ENCODE peak calls at places on chromosomes 3 and 15, in four cellular contexts. One of them, this sample, is unnamed.

GRCh38 chr3:15305366-15305844 is 27.0 kb downstream of the SH3BP5 start:
- DNase-seq in stimulated activated CD8-positive, alpha-beta memory T cell treated with anti-CD3 and anti-CD28 coated beads, Interleukin-15, amount 100 ng/mL, for 24 hours: no peak
- DNase-seq in activated T-cell treated with anti-CD3 and anti-CD28 coated beads, Interleukin-2, amount 50 U/mL, for 48 hours: no peak
- DNase-seq in T-cell: no peak
- DNase-seq in this sample: no peak

GRCh38 chr3:112789787-112790186 is 56.9 kb downstream of the CD200R1L start:
- DNase-seq in stimulated activated CD8-positive, alpha-beta memory T cell treated with anti-CD3 and anti-CD28 coated beads, Interleukin-15, amount 100 ng/mL, for 24 hours: no peak
- DNase-seq in activated T-cell treated with anti-CD3 and anti-CD28 coated beads, Interleukin-2, amount 50 U/mL, for 48 hours: no peak
- DNase-seq in T-cell: no peak
- DNase-seq in this sample: no peak

GRCh38 chr3:46276497-46277099 is 34.3 kb downstream of the CCR3 start:
- DNase-seq in stimulated activated CD8-positive, alpha-beta memory T cell treated with anti-CD3 and anti-CD28 coated beads, Interleukin-15, amount 100 ng/mL, for 24 hours: peak; percentile 49
- DNase-seq in activated T-cell treated with anti-CD3 and anti-CD28 coated beads, Interleukin-2, amount 50 U/mL, for 48 hours: peak; percentile 89
- DNase-seq in T-cell: peak; percentile 58
- DNase-seq in this sample: peak; percentile 68

GRCh38 chr15:50906954-50907865 is 1.3 kb upstream of the AP4E1 start:
- DNase-seq in stimulated activated CD8-positive, alpha-beta memory T cell treated with anti-CD3 and anti-CD28 coated beads, Interleukin-15, amount 100 ng/mL, for 24 hours: peak; percentile 31
- DNase-seq in activated T-cell treated with anti-CD3 and anti-CD28 coated beads, Interleukin-2, amount 50 U/mL, for 48 hours: peak; percentile 82
- DNase-seq in T-cell: peak; percentile 83
- DNase-seq in this sample: peak; percentile 76

GRCh38 chr15:29934251-29934650 is 112.0 kb upstream of the TJP1 start:
- DNase-seq in stimulated activated CD8-positive, alpha-beta memory T cell treated with anti-CD3 and anti-CD28 coated beads, Interleukin-15, amount 100 ng/mL, for 24 hours: no peak
- DNase-seq in activated T-cell treated with anti-CD3 and anti-CD28 coated beads, Interleukin-2, amount 50 U/mL, for 48 hours: no peak
- DNase-seq in T-cell: no peak
- DNase-seq in this sample: no peak

GRCh38 chr3:151439652-151440125 is 21.2 kb downstream of the IGSF10 start:
- DNase-seq in stimulated activated CD8-positive, alpha-beta memory T cell treated with anti-CD3 and anti-CD28 coated beads, Interleukin-15, amount 100 ng/mL, for 24 hours: no peak
- DNase-seq in activated T-cell treated with anti-CD3 and anti-CD28 coated beads, Interleukin-2, amount 50 U/mL, for 48 hours: no peak
- DNase-seq in T-cell: no peak
- DNase-seq in this sample: no peak

GRCh38 chr3:32780735-32781210 is 37.0 kb upstream of the TRIM71 start:
- DNase-seq in stimulated activated CD8-positive, alpha-beta memory T cell treated with anti-CD3 and anti-CD28 coated beads, Interleukin-15, amount 100 ng/mL, for 24 hours: no peak
- DNase-seq in activated T-cell treated with anti-CD3 and anti-CD28 coated beads, Interleukin-2, amount 50 U/mL, for 48 hours: no peak
- DNase-seq in T-cell: no peak
- DNase-seq in this sample: peak; percentile 2

GRCh38 chr3:185824467-185825378 is at the start of gene IGF2BP2:
- DNase-seq in stimulated activated CD8-positive, alpha-beta memory T cell treated with anti-CD3 and anti-CD28 coated beads, Interleukin-15, amount 100 ng/mL, for 24 hours: no peak
- DNase-seq in activated T-cell treated with anti-CD3 and anti-CD28 coated beads, Interleukin-2, amount 50 U/mL, for 48 hours: peak; percentile 72
- DNase-seq in T-cell: peak; percentile 19
- DNase-seq in this sample: peak; percentile 35

GRCh38 chr3:24145481-24145880 is 200.4 kb downstream of the NR1D2 start:
- DNase-seq in stimulated activated CD8-positive, alpha-beta memory T cell treated with anti-CD3 and anti-CD28 coated beads, Interleukin-15, amount 100 ng/mL, for 24 hours: no peak
- DNase-seq in activated T-cell treated with anti-CD3 and anti-CD28 coated beads, Interleukin-2, amount 50 U/mL, for 48 hours: no peak
- DNase-seq in T-cell: no peak
- DNase-seq in this sample: no peak